ENCODE peak calls at places on chromosomes 13 and 19, in four cellular contexts. K, E, T and X are unnamed samples.
A peak's percentile ranks its signal among the peaks of the same experiment; 100 is the strongest.

GRCh38 chr13:51646041-51646670 is 61.9 kb downstream of the WDFY2 start:
- DNase-seq in K (no peak), E (no peak), T (no peak), X (no peak)

GRCh38 chr13:111489301-111489700 is 168.9 kb downstream of the TEX29 start:
- DNase-seq in K (no peak), E (no peak), T (no peak), X (no peak)

GRCh38 chr19:50817941-50818858 is 5.4 kb downstream of the KLK1 start:
- DNase-seq in K (peak; percentile 19), E (peak; percentile 23), T (no peak), X (no peak)

GRCh38 chr19:48698046-48698445 is 2.3 kb downstream of the FUT2 start:
- DNase-seq in K (no peak), E (no peak), T (peak; percentile 78), X (no peak)

GRCh38 chr19:2503521-2504109 is 27.7 kb downstream of the GADD45B start:
- DNase-seq in K (no peak), E (peak; percentile 66), T (peak; percentile 78), X (peak; percentile 68)

GRCh38 chr19:41914191-41914834 is 13.9 kb downstream of the ERFL start:
- DNase-seq in K (no peak), E (no peak), T (no peak), X (no peak)

GRCh38 chr19:15332311-15332996 is at the start of gene BRD4:
- DNase-seq in K (peak; percentile 64), E (peak; percentile 69), T (peak; percentile 37), X (peak; percentile 64)

GRCh38 chr19:30161770-30162169 is 210.4 kb upstream of the ZNF536 start:
- DNase-seq in K (no peak), E (no peak), T (no peak), X (no peak)

GRCh38 chr13:91719033-91719432 is 320.6 kb downstream of the GPC5 start:
- DNase-seq in K (no peak), E (no peak), T (no peak), X (no peak)

GRCh38 chr13:91805605-91806004 is 407.2 kb downstream of the GPC5 start:
- DNase-seq in K (no peak), E (no peak), T (no peak), X (no peak)

GRCh38 chr19:16446108-16447014 is 25.4 kb downstream of the EPS15L1 start:
- DNase-seq in K (no peak), E (no peak), T (no peak), X (no peak)

GRCh38 chr19:39499082-39499642 is 415 bp downstream of the DLL3 start:
- DNase-seq in K (no peak), E (no peak), T (no peak), X (no peak)